ENCODE peak calls at places on chromosomes 11 and 22, in six cellular contexts. X, T, B, V, F and N are unnamed samples.

GRCh38 chr11:23564370-23564769 is 704.1 kb upstream of the CCDC179 start:
- DNase-seq in X (no peak), B (no peak), T (no peak), F (no peak), V (no peak), N (no peak)

GRCh38 chr11:60835472-60835871 is 6.4 kb upstream of the CCDC86 start:
- DNase-seq in V (no peak), X (no peak), B (no peak), T (peak), F (no peak), N (no peak)

GRCh38 chr11:34167961-34168360 is 62.5 kb downstream of the NAT10 start:
- DNase-seq in X (peak), B (peak), F (no peak), V (no peak), T (no peak), N (no peak)

GRCh38 chr11:61333638-61334433 is 808 bp downstream of the TKFC start:
- DNase-seq in X (no peak), B (no peak), T (no peak), F (no peak), V (no peak), N (no peak)

GRCh38 chr11:101860694-101861371 is 54.0 kb upstream of the CEP126 start:
- DNase-seq in T (peak), B (no peak), F (no peak), X (no peak), V (peak), N (no peak)

GRCh38 chr11:104534268-104534667 is 364.0 kb downstream of the CASP12 start:
- DNase-seq in X (no peak), F (no peak), T (peak), B (no peak), V (no peak), N (no peak)

GRCh38 chr11:123111465-123111864 is 49.5 kb upstream of the HSPA8 start:
- DNase-seq in V (no peak), F (no peak), B (no peak), X (no peak), T (peak), N (no peak)

GRCh38 chr11:117197006-117197405 is 2.2 kb upstream of the TAGLN start:
- DNase-seq in X (peak), B (no peak), F (no peak), T (no peak), V (no peak), N (no peak)

GRCh38 chr11:40290031-40290650 is 1169.3 kb downstream of the LRRC4C start:
- DNase-seq in V (no peak), F (no peak), T (peak), X (no peak), B (no peak), N (no peak)

GRCh38 chr11:12005476-12005875 is 3.0 kb downstream of the DKK3 start:
- DNase-seq in B (no peak), X (no peak), F (no peak), V (no peak), T (peak), N (no peak)

GRCh38 chr11:12008790-12009616 is 577 bp upstream of the DKK3 start:
- DNase-seq in V (peak), T (peak), F (peak), B (peak), X (no peak), N (peak)

GRCh38 chr11:12007769-12008737 is at the start of gene DKK3:
- DNase-seq in F (peak), X (no peak), B (peak), T (peak), V (no peak), N (no peak)

GRCh38 chr11:12006552-12007229 is 1.7 kb downstream of the DKK3 start:
- DNase-seq in B (no peak), T (no peak), X (no peak), F (no peak), V (no peak), N (no peak)

GRCh38 chr11:12007230-12007593 is 1.2 kb downstream of the DKK3 start:
- DNase-seq in T (no peak), F (no peak), V (no peak), B (no peak), X (no peak), N (no peak)
- H3K4me3 ChIP-seq in T (peak), F (no peak), V (no peak), B (no peak), X (no peak), N (peak)

GRCh38 chr22:33271390-33272161 is 213.4 kb upstream of the SYN3 start:
- DNase-seq in V (peak), F (no peak), X (peak), T (peak), B (no peak), N (peak)

GRCh38 chr22:33272866-33273265 is 214.7 kb upstream of the SYN3 start:
- DNase-seq in V (no peak), B (no peak), F (no peak), X (no peak), T (no peak), N (no peak)

GRCh38 chr22:33274941-33275443 is 216.8 kb upstream of the SYN3 start:
- DNase-seq in V (no peak), X (no peak), F (no peak), T (no peak), B (no peak), N (no peak)

GRCh38 chr22:33272180-33272579 is 214.0 kb upstream of the SYN3 start:
- DNase-seq in X (no peak), F (no peak), B (no peak), T (no peak), V (peak), N (no peak)

DNA sequence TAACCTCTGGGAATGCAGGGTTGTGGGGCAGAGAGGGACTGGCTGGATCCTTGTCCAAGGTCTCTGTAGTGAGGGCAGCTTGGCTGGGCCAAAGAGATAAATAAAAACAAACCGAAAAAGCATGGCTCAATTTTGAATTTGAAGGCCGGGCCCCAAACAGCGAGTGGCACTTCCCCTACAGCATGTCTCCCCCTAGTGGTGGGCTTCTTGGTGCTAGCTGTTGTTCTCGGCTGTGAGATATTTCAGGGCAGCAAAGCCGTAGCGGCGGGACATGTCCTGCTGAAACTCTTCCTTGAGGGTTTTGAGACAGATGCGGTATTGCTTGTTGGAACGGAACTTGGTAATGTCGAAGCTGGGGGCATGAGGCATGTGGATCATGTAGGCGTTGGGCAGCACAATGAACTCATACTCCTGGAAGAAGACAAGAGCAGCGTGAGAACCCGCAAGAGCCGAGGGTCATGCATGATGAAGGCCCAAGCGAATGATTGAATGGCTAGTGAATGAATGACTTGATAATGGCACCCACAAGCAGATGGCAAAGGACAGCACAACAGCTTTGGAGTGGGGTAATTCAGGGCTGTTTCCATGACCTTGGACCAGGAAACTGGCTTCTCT is 216.1 kb upstream of the SYN3 start:
- DNase-seq in X (no peak), V (peak), T (no peak), B (no peak), F (no peak), N (no peak)
- TF ChIP-seq CTCF in X (peak), V (peak), T (no peak), B (peak), F (no peak), N (no peak)

GRCh38 chr11:6615046-6615445 is 3.0 kb upstream of the TAF10 start:
- DNase-seq in V (no peak), T (no peak), X (no peak), F (no peak), B (no peak), N (peak)

GRCh38 chr11:6618117-6619020 is 853 bp downstream of the TPP1 start:
- DNase-seq in X (peak), B (no peak), V (no peak), T (peak), F (peak), N (no peak)

GRCh38 chr11:6617315-6617781 is 1.9 kb downstream of the TPP1 start:
- DNase-seq in B (no peak), F (no peak), X (no peak), V (no peak), T (no peak), N (no peak)

GRCh38 chr11:6615882-6616585 is 3.2 kb downstream of the TPP1 start:
- DNase-seq in V (no peak), X (no peak), B (no peak), T (peak), F (no peak), N (no peak)

DNA sequence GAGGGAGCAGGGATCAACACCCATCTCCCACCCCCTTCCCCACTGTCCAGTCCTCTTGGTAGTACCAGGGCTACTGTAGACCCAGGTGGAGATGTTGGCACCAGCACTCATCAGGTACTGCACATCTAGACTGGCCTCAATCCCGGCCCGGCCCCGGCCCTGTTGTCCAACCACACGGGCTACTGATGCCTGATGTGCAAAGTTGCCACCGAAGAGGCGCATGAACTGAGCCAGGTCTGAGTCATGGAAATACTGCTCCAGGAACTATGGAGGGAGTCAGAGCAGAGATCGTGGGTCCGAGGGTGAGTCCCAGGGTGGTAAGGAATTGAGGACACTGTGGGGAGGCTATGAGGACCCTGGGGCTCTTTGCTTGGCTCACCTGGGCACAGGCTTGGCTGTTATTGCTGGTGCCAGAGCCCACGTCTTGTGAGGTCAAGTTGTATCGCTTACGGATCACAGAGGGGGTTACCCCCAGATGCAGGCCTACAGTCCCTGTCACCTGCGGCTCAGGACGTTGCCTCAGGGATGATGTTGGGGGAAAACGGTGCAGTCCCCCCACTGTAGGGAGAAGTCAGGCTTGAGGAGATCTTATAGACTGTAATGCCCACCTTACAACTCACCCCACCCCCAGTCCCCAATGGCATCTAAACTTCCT is 2.5 kb downstream of the TPP1 start:
- DNase-seq in T (no peak), V (no peak), F (no peak), B (peak), X (no peak), N (no peak)
- H3K27ac ChIP-seq in T (no peak), V (no peak), F (no peak), B (no peak), X (no peak), N (no peak)

GRCh38 chr11:111735262-111736116 is 30.7 kb downstream of the PPP2R1B start:
- DNase-seq in F (no peak), T (peak), X (peak), V (peak), B (peak), N (peak)
- H3K4me3 ChIP-seq in F (no peak), T (no peak), X (peak), V (no peak), B (no peak), N (peak)

GRCh38 chr22:37633082-37633692 is 6.3 kb upstream of the SH3BP1 start:
- DNase-seq in F (peak), B (no peak), V (no peak), T (no peak), X (no peak), N (no peak)
- TF ChIP-seq CTCF in F (no peak), B (no peak), V (no peak), T (no peak), X (no peak), N (no peak)